ENCODE peak calls at places on chromosomes 3 and 15, in six cellular contexts. P is K562, B is endothelial cell of umbilical vein, U is HepG2, X is A549, A is GM12878. N is an unnamed sample.

GRCh38 chr3:57758686-57759085 is 2.6 kb downstream of the SLMAP start:
- DNase-seq in P (no peak), B (no peak), U (no peak), X (no peak), A (no peak), N (no peak)

GRCh38 chr3:69239063-69239462 is 116.7 kb upstream of the LMOD3 start:
- DNase-seq in P (no peak), B (peak), U (no peak), X (no peak), A (no peak), N (no peak)

GRCh38 chr3:139301183-139301582 is 42.6 kb upstream of the MRPS22 start:
- DNase-seq in P (no peak), B (no peak), U (peak), X (no peak), A (no peak), N (peak)

GRCh38 chr3:154122096-154122911 is 1.1 kb downstream of the ARHGEF26 start:
- DNase-seq in P (no peak), B (peak), U (no peak), X (peak), A (no peak), N (no peak)

GRCh38 chr3:105798381-105798934 is 70.4 kb downstream of the CBLB start:
- DNase-seq in P (no peak), B (no peak), U (no peak), X (no peak), A (peak), N (peak)

GRCh38 chr3:17032407-17033034 is 147.8 kb downstream of the PLCL2 start:
- DNase-seq in P (peak), B (peak), U (peak), X (peak), A (no peak), N (peak)

GRCh38 chr15:95097366-95097765 is 866.0 kb downstream of the MCTP2 start:
- DNase-seq in P (no peak), B (no peak), U (no peak), X (no peak), A (no peak), N (no peak)

GRCh38 chr3:39124876-39125836 is 17.7 kb downstream of the TTC21A start:
- DNase-seq in P (peak), B (peak), U (peak), X (peak), A (no peak), N (no peak)

GRCh38 chr3:195540526-195540925 is 2.6 kb downstream of the PPP1R2 start:
- DNase-seq in P (no peak), B (no peak), U (no peak), X (no peak), A (no peak), N (no peak)

GRCh38 chr15:90103669-90104329 is 1.5 kb upstream of the IDH2 start:
- DNase-seq in P (no peak), B (no peak), U (peak), X (no peak), A (no peak), N (no peak)

GRCh38 chr3:186239321-186239720 is 122.7 kb downstream of the DGKG start:
- DNase-seq in P (no peak), B (no peak), U (no peak), X (peak), A (no peak), N (peak)

GRCh38 chr3:100941451-100941850 is 51.8 kb downstream of the ABI3BP start:
- DNase-seq in P (no peak), B (no peak), U (no peak), X (no peak), A (no peak), N (no peak)

GRCh38 chr15:57382969-57383368 is 6.7 kb downstream of the CGNL1 start:
- DNase-seq in P (peak), B (peak), U (no peak), X (no peak), A (no peak), N (no peak)

GRCh38 chr15:57380854-57381253 is 4.5 kb downstream of the CGNL1 start:
- DNase-seq in P (no peak), B (no peak), U (no peak), X (no peak), A (no peak), N (no peak)

GRCh38 chr15:57384024-57384423 is 7.7 kb downstream of the CGNL1 start:
- DNase-seq in P (no peak), B (no peak), U (no peak), X (no peak), A (no peak), N (no peak)

GRCh38 chr15:57384816-57385215 is 8.5 kb downstream of the CGNL1 start:
- DNase-seq in P (no peak), B (peak), U (peak), X (peak), A (no peak), N (no peak)

GRCh38 chr15:57382222-57382621 is 5.9 kb downstream of the CGNL1 start:
- DNase-seq in P (no peak), B (no peak), U (peak), X (no peak), A (no peak), N (no peak)
- TF ChIP-seq POLR2A in P (no peak), B (no peak), U (no peak), X (no peak), A (no peak), N (no peak)

DNA sequence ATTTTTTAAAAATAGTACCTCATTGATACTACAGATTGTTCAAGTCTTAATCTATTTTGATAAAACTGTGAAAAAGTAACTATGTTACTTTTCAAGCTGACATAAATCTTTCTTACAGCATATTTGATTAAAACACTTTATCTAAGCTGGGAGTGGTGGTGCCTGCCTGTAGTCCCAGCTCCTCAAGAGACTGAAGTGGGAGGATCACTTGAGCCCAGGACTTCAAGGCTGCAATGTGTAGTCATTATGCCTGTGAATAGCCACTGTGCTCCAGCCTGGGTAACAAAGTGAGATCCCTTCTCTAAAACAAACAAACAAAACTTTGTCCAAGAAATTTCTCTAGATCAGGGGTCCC is 59.6 kb upstream of the NEDD4 start:
- DNase-seq in P (no peak), B (no peak), U (no peak), X (no peak), A (no peak), N (no peak)
- TF ChIP-seq CTCF in P (no peak), B (no peak), U (no peak), X (no peak), A (no peak), N (no peak)

DNA sequence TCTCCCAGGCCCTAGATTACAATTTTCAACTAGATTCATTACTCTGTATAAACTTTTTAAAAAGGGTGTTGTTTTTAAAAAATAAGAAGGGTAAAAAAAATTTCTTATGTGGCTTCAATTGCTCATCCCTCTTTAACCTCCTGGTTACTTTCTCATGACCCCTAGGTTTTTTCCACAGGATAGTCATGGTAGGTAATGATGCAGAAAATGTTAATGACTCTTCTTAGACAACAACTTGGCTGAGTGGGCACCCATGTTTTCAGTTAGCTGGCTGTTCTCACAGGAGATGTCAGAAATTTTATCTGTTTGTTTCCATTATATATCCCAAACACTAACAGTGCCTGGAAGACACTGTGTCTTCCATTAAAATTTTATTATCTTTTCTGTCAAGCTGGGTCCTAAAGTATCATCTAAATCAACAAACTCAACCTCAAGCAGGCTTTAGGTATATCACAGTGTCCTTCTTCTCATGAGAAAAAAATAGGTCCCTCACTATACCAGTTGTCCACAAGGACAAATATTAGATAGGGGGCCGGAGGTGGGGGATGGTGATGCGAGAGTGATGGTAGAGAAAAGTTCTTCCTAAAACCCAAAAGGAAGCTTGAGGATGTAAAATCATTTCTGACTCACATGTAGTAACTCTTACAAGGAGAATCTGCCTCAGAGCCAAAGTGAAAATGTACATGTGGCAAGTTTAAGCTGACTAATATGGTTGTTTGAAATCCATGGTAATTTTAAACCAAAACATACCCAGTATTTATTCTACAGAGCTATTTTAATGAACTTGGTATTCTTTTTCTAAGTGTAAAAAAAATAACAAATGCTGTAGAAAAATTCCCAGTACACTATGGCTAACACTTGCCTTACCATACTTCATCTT is 43.3 kb downstream of the PLOD2 start:
- DNase-seq in P (no peak), B (no peak), U (no peak), X (peak), A (no peak), N (no peak)
- TF ChIP-seq MYC in P (no peak), B (no peak), U (no peak), X (no peak), A (no peak), N (no peak)

GRCh38 chr3:196739671-196740475 is at the start of gene PAK2:
- DNase-seq in P (peak), B (peak), U (peak), X (peak), A (peak), N (peak)
- TF ChIP-seq POLR2A in P (peak), B (peak), U (peak), X (peak), A (peak), N (peak)

GRCh38 chr3:113263020-113263419 is 51.7 kb downstream of the BOC start:
- DNase-seq in P (no peak), B (no peak), U (no peak), X (no peak), A (no peak), N (no peak)
- TF ChIP-seq CTCF in P (no peak), B (no peak), U (no peak), X (no peak), A (no peak), N (no peak)

GRCh38 chr15:67133026-67133425 is 67.6 kb downstream of the SMAD3 start:
- DNase-seq in P (no peak), B (no peak), U (no peak), X (no peak), A (no peak), N (no peak)
- TF ChIP-seq MYC in P (no peak), B (no peak), U (no peak), X (no peak), A (no peak), N (no peak)

N was measured in NB4.